ENCODE peak calls at places on chromosomes 1 and 21, in eight cellular contexts. E is occipital lobe; R is fibroblast of the conjunctiva; B is tibial artery; W is Kasumi-1; A is iPS-NIHi11; X is Peyer's patch; C is activated T-helper 1 cell treated with anti-CD3 and anti-CD28 coated beads, Interleukin-12 subunit alpha, Interleukin-12 subunit beta, Interleukin-2, Interleukin-4 antibody, amounts not matched to agents 30 ng/mL and 10 ng/mL and 1 ng/mL, durations not matched to agents 14 hours and 24 hours and 36 hours. H is an unnamed sample.

GRCh38 chr1:116725798-116726197 is 28.4 kb upstream of the CD2 start:
- DNase-seq in R (no peak), W (no peak), C (no peak), B (no peak), A (no peak), X (no peak), E (no peak), H (no peak)

GRCh38 chr1:37471345-37472231 is 2.8 kb upstream of the ZC3H12A start:
- DNase-seq in B (peak), A (peak), E (peak), R (peak), C (no peak), W (peak), X (peak), H (peak)

GRCh38 chr1:24380508-24380907 is 33.1 kb downstream of the STPG1 start:
- DNase-seq in C (no peak), R (no peak), X (no peak), A (no peak), E (no peak), B (no peak), W (no peak), H (no peak)

GRCh38 chr1:81949421-81949820 is 148.7 kb downstream of the ADGRL2 start:
- DNase-seq in C (no peak), A (no peak), X (no peak), E (no peak), R (no peak), B (no peak), W (no peak), H (no peak)

GRCh38 chr1:145994391-145995120 is 1.8 kb downstream of the TXNIP start:
- DNase-seq in C (peak), B (peak), R (no peak), W (peak), E (no peak), X (peak), A (no peak), H (no peak)

GRCh38 chr1:1173061-1173792 is 453 bp upstream of the TTLL10 start:
- DNase-seq in R (no peak), W (no peak), X (peak), B (no peak), E (no peak), C (no peak), A (no peak), H (no peak)

GRCh38 chr1:211739671-211740411 is 64.4 kb upstream of the NEK2 start:
- DNase-seq in B (no peak), R (no peak), X (no peak), A (no peak), C (no peak), E (no peak), W (no peak), H (no peak)

GRCh38 chr1:157356611-157357010 is 195.7 kb downstream of the FCRL5 start:
- DNase-seq in E (no peak), X (no peak), A (no peak), C (no peak), B (no peak), R (no peak), W (no peak), H (no peak)

GRCh38 chr21:38819719-38820147 is 14.0 kb downstream of the ETS2 start:
- DNase-seq in C (no peak), A (peak), E (no peak), B (no peak), R (no peak), X (no peak), W (no peak), H (peak)

GRCh38 chr1:87117761-87118160 is 203.3 kb downstream of the HS2ST1 start:
- DNase-seq in B (no peak), A (no peak), R (no peak), X (no peak), C (no peak), E (no peak), W (no peak), H (no peak)

GRCh38 chr1:69077633-69078032 is 490.1 kb upstream of the LRRC7 start:
- DNase-seq in X (no peak), A (peak), B (no peak), C (no peak), W (no peak), R (no peak), E (no peak), H (no peak)

GRCh38 chr1:162633327-162633762 is 1.1 kb downstream of the DDR2 start:
- DNase-seq in X (no peak), W (no peak), E (no peak), C (no peak), R (peak), A (no peak), B (peak), H (no peak)

GRCh38 chr1:8903410-8903809 is 24.9 kb upstream of the ENO1 start:
- DNase-seq in W (no peak), C (no peak), R (peak), X (no peak), E (no peak), A (no peak), B (no peak), H (no peak)

GRCh38 chr1:119351997-119352396 is 16.6 kb upstream of the HAO2 start:
- DNase-seq in E (no peak), R (no peak), A (no peak), C (no peak), X (no peak), B (no peak), W (no peak), H (no peak)

GRCh38 chr21:42555756-42556438 is 42.2 kb downstream of the SLC37A1 start:
- DNase-seq in R (no peak), C (no peak), X (peak), A (no peak), B (no peak), W (no peak), E (no peak), H (no peak)

GRCh38 chr1:41313661-41314131 is 47.5 kb upstream of the FOXO6 start:
- DNase-seq in R (no peak), C (no peak), A (peak), E (no peak), B (no peak), X (no peak), W (peak), H (no peak)

GRCh38 chr1:231702804-231703203 is 76.2 kb downstream of the DISC1 start:
- DNase-seq in C (no peak), E (no peak), R (no peak), A (no peak), W (no peak), B (no peak), X (no peak), H (no peak)

H was measured in ureter.